ENCODE peak calls at places on chromosomes 6 and 20, in ten cellular contexts. J is activated naive CD8-positive, alpha-beta T cell treated with anti-CD3 and anti-CD28 coated beads, Interleukin-2, amount 50 U/mL, for 24 hours; Y is adipocyte; G is GM04504; N is left colon; A is T-helper 2 cell treated with Interferon-gamma antibody and Interleukin-4, amounts not matched to agents 5 μg/mL and 100 μg/mL, for 36 hours; D is Panc1; M is KG1; I is Peyer's patch; R is AG08396. O is an unnamed sample.

GRCh38 chr6:21386744-21387143 is 206.8 kb upstream of the SOX4 start:
- DNase-seq in M (no peak), G (no peak), D (no peak), I (no peak), J (no peak), Y (no peak), A (no peak), N (no peak), R (no peak), O (no peak)

GRCh38 chr6:105889902-105890301 is 196.2 kb upstream of the PRDM1 start:
- DNase-seq in I (no peak), A (no peak), G (no peak), J (no peak), D (no peak), R (no peak), Y (no peak), N (no peak), M (no peak), O (no peak)

GRCh38 chr6:32815996-32816395 is 806 bp downstream of the HLA-DOB start:
- DNase-seq in Y (no peak), I (no peak), A (no peak), D (no peak), N (no peak), G (no peak), R (no peak), J (no peak), M (no peak), O (no peak)

GRCh38 chr6:122151066-122151465 is 248.4 kb upstream of the HSF2 start:
- DNase-seq in R (no peak), G (no peak), M (no peak), Y (peak; percentile 5), N (no peak), I (no peak), A (no peak), D (no peak), J (no peak), O (no peak)

GRCh38 chr20:13681248-13682125 is 42.8 kb upstream of the TASP1 start:
- DNase-seq in J (no peak), N (no peak), Y (no peak), I (no peak), A (no peak), M (no peak), D (no peak), G (no peak), R (no peak), O (no peak)

GRCh38 chr6:143451531-143451930 is 926 bp downstream of the PEX3 start:
- DNase-seq in R (no peak), J (no peak), A (no peak), Y (peak; percentile 63), N (no peak), I (no peak), M (no peak), G (no peak), D (no peak), O (peak; percentile 2)

GRCh38 chr20:36542516-36543186 is 1.3 kb downstream of the MYL9 start:
- DNase-seq in R (no peak), M (no peak), A (no peak), G (no peak), D (no peak), I (no peak), N (no peak), Y (peak; percentile 7), J (no peak), O (no peak)

GRCh38 chr6:103215835-103216234 is 1643.9 kb downstream of the HACE1 start:
- DNase-seq in R (no peak), A (no peak), N (no peak), D (no peak), M (no peak), I (no peak), G (no peak), Y (no peak), J (no peak), O (no peak)

GRCh38 chr6:112058673-112059072 is 4.8 kb downstream of the CCN6 start:
- DNase-seq in N (no peak), D (no peak), R (no peak), G (no peak), J (no peak), Y (no peak), A (no peak), I (no peak), M (no peak), O (no peak)

GRCh38 chr20:54231006-54231405 is 23.1 kb downstream of the PFDN4 start:
- DNase-seq in J (no peak), M (no peak), R (no peak), I (no peak), Y (peak; percentile 41), A (no peak), N (no peak), G (no peak), D (no peak), O (peak; percentile 17)

GRCh38 chr20:1376453-1377270 is 16.2 kb downstream of the FKBP1A start:
- DNase-seq in Y (no peak), A (no peak), G (no peak), D (no peak), I (no peak), R (no peak), M (no peak), J (no peak), N (no peak), O (no peak)

GRCh38 chr6:9398794-9399373 is 963.5 kb upstream of the SLC35B3 start:
- DNase-seq in Y (no peak), N (no peak), R (no peak), D (no peak), I (no peak), G (no peak), J (no peak), A (no peak), M (no peak), O (no peak)

GRCh38 chr6:35352735-35353134 is 10.4 kb downstream of the PPARD start:
- DNase-seq in R (no peak), A (no peak), I (no peak), M (no peak), Y (no peak), N (no peak), J (no peak), G (no peak), D (no peak), O (no peak)

GRCh38 chr6:9502991-9503761 is 911.7 kb downstream of the TFAP2A start:
- DNase-seq in M (no peak), R (no peak), G (no peak), D (peak; percentile 66), I (no peak), N (no peak), Y (peak; percentile 49), J (no peak), A (no peak), O (peak; percentile 11)

GRCh38 chr6:5905431-5906339 is 101.0 kb downstream of the NRN1 start:
- DNase-seq in A (no peak), Y (peak; percentile 68), N (peak; percentile 77), R (peak; percentile 70), M (no peak), J (no peak), I (no peak), G (peak; percentile 95), D (no peak), O (peak; percentile 93)

GRCh38 chr6:27757307-27757706 is 154.9 kb downstream of the OR2B2 start:
- DNase-seq in R (no peak), D (no peak), J (peak; percentile 71), M (no peak), G (no peak), Y (no peak), A (peak; percentile 64), N (peak; percentile 60), I (peak; percentile 74), O (no peak)

GRCh38 chr20:32168184-32168910 is 39.2 kb downstream of the PLAGL2 start:
- DNase-seq in Y (peak; percentile 1), I (peak; percentile 5), N (no peak), J (no peak), R (no peak), M (no peak), D (no peak), A (no peak), G (no peak), O (no peak)

GRCh38 chr6:45479834-45480696 is 102.3 kb upstream of the SUPT3H start:
- DNase-seq in R (peak; percentile 19), Y (peak; percentile 83), A (no peak), D (no peak), G (no peak), J (no peak), M (peak; percentile 41), N (no peak), I (no peak), O (peak; percentile 32)

GRCh38 chr6:162157157-162157556 is 570.4 kb downstream of the PRKN start:
- DNase-seq in D (no peak), A (no peak), J (no peak), N (no peak), I (no peak), G (no peak), Y (no peak), M (no peak), R (no peak), O (no peak)

GRCh38 chr20:51258582-51259175 is 235.8 kb upstream of the KCNG1 start:
- DNase-seq in Y (peak; percentile 17), R (peak; percentile 22), A (no peak), G (no peak), J (no peak), N (no peak), I (no peak), D (no peak), M (no peak), O (peak; percentile 38)

GRCh38 chr20:54438166-54438565 is 37.2 kb upstream of the DOK5 start:
- DNase-seq in I (no peak), G (no peak), N (no peak), R (no peak), A (no peak), Y (no peak), J (no peak), M (no peak), D (no peak), O (no peak)

GRCh38 chr6:147205690-147206600 is 1.7 kb downstream of the STXBP5 start:
- DNase-seq in A (no peak), N (peak; percentile 66), J (no peak), G (no peak), M (no peak), D (no peak), I (no peak), R (peak; percentile 16), Y (peak; percentile 51), O (peak; percentile 8)

GRCh38 chr6:55578537-55579363 is at the start of gene HMGCLL1:
- DNase-seq in R (peak; percentile 20), N (no peak), D (no peak), Y (peak; percentile 25), A (no peak), I (no peak), M (no peak), J (no peak), G (no peak), O (peak; percentile 1)

GRCh38 chr6:124854338-124854922 is 107.8 kb upstream of the RNF217 start:
- DNase-seq in I (no peak), A (no peak), R (no peak), M (no peak), G (no peak), J (no peak), D (no peak), N (no peak), Y (peak; percentile 64), O (no peak)

GRCh38 chr6:10585232-10585887 is 64.2 kb downstream of the GCNT2 start:
- DNase-seq in M (no peak), Y (peak; percentile 12), A (no peak), I (no peak), J (no peak), N (no peak), D (no peak), G (no peak), R (no peak), O (no peak)